ENCODE peak calls at places on chromosomes 6 and 20, in eight cellular contexts. W is stimulated activated CD4-positive, alpha-beta T cell treated with anti-CD3 and anti-CD28 coated beads, Interleukin-2, amount 100 ng/mL, for 24 hours; S is Right ventricle myocardium superior; Y is EL; E is stimulated activated naive CD4-positive, alpha-beta T cell; Z is DMS79 treated with DMSO at 0.1 percent for 48 hours; D is iPS-NIHi11; J is iris pigment epithelial cell. B is an unnamed sample.

GRCh38 chr6:147161974-147162495 is 42.2 kb upstream of the STXBP5 start:
- DNase-seq in J (peak; percentile 93), Z (no peak), D (no peak), E (no peak), S (no peak), W (no peak), Y (peak; percentile 77), B (no peak)

GRCh38 chr6:156595481-156595880 is 181.7 kb upstream of the ARID1B start:
- DNase-seq in S (no peak), W (no peak), D (no peak), J (peak; percentile 8), Y (peak; percentile 39), E (no peak), Z (no peak), B (no peak)

GRCh38 chr20:24650091-24650490 is 180.7 kb downstream of the SYNDIG1 start:
- DNase-seq in Z (no peak), E (no peak), Y (peak; percentile 25), J (no peak), D (no peak), W (no peak), S (no peak), B (no peak)

GRCh38 chr6:87553159-87553765 is 36.5 kb downstream of the RARS2 start:
- DNase-seq in W (no peak), Y (no peak), Z (no peak), J (peak; percentile 25), D (no peak), S (no peak), E (no peak), B (no peak)

GRCh38 chr6:52049252-52050050 is 38.0 kb downstream of the PKHD1 start:
- DNase-seq in W (no peak), S (no peak), Z (no peak), Y (peak; percentile 34), E (no peak), D (peak; percentile 46), J (peak; percentile 42), B (peak; percentile 21)

GRCh38 chr6:143027058-143027457 is 33.6 kb upstream of the AIG1 start:
- DNase-seq in Z (no peak), S (peak; percentile 53), W (peak; percentile 64), Y (peak; percentile 28), E (peak; percentile 32), D (peak; percentile 37), J (peak; percentile 48), B (peak; percentile 20)

GRCh38 chr6:77010931-77011542 is 452.3 kb downstream of the HTR1B start:
- DNase-seq in Y (no peak), J (no peak), E (no peak), Z (no peak), S (no peak), D (no peak), W (no peak), B (no peak)

GRCh38 chr6:155958550-155958949 is 502.9 kb upstream of the NOX3 start:
- DNase-seq in W (no peak), Z (no peak), E (no peak), S (no peak), D (no peak), J (no peak), Y (no peak), B (no peak)

GRCh38 chr6:132961122-132961521 is 146.8 kb downstream of the RPS12 start:
- DNase-seq in Z (no peak), J (peak; percentile 55), D (no peak), S (no peak), Y (peak; percentile 38), W (no peak), E (no peak), B (no peak)

GRCh38 chr20:18650224-18650623 is 62.4 kb downstream of the DTD1 start:
- DNase-seq in E (no peak), Z (no peak), W (no peak), Y (no peak), S (no peak), D (no peak), J (no peak), B (no peak)

B was measured in H7.